ENCODE peak calls at places on chromosomes 7 and 10, in five cellular contexts. O, A, J, V and T are unnamed samples.

GRCh38 chr7:150465414-150465813 is 15.0 kb downstream of the GIMAP8 start:
- DNase-seq in A (no peak), V (no peak), O (no peak), J (no peak), T (no peak)

GRCh38 chr7:2060701-2061100 is 172.0 kb downstream of the MAD1L1 start:
- DNase-seq in A (no peak), V (no peak), O (peak), J (no peak), T (no peak)

GRCh38 chr7:65976659-65977196 is 5.3 kb downstream of the GUSB start:
- DNase-seq in A (no peak), O (no peak), J (no peak), V (no peak), T (no peak)

GRCh38 chr7:4837041-4837813 is 24.6 kb downstream of the PAPOLB start:
- DNase-seq in J (no peak), O (no peak), A (peak), V (no peak), T (no peak)

GRCh38 chr7:68691261-68692216 is 906.7 kb upstream of the AUTS2 start:
- DNase-seq in J (no peak), A (no peak), O (peak), V (no peak), T (no peak)

GRCh38 chr7:107999814-108000560 is 3.0 kb downstream of the LAMB1 start:
- DNase-seq in J (no peak), O (no peak), A (no peak), V (no peak), T (no peak)

GRCh38 chr10:131977323-131978096 is 4.2 kb downstream of the BNIP3 start:
- DNase-seq in A (no peak), V (no peak), O (no peak), J (no peak), T (no peak)

GRCh38 chr7:41861642-41862041 is 158.8 kb upstream of the INHBA start:
- DNase-seq in V (no peak), A (no peak), O (no peak), J (no peak), T (no peak)

GRCh38 chr10:123896217-123896927 is 4.8 kb upstream of the CPXM2 start:
- DNase-seq in V (no peak), O (no peak), A (no peak), J (no peak), T (no peak)

GRCh38 chr10:3852147-3852904 is 67.3 kb upstream of the KLF6 start:
- DNase-seq in A (no peak), V (peak), O (peak), J (no peak), T (no peak)

GRCh38 chr10:4353059-4353655 is 472.9 kb upstream of the AKR1E2 start:
- DNase-seq in J (no peak), V (no peak), A (no peak), O (no peak), T (no peak)

GRCh38 chr10:83572036-83572435 is 567.3 kb upstream of the GHITM start:
- DNase-seq in J (no peak), O (no peak), A (no peak), V (no peak), T (no peak)

GRCh38 chr7:28144266-28144665 is 36.3 kb downstream of the JAZF1 start:
- DNase-seq in V (no peak), O (no peak), J (peak), A (peak), T (no peak)

GRCh38 chr7:27400168-27400567 is 157.6 kb downstream of the EVX1 start:
- DNase-seq in O (no peak), J (no peak), A (no peak), V (no peak), T (no peak)

GRCh38 chr10:4663162-4663992 is 162.6 kb upstream of the AKR1E2 start:
- DNase-seq in A (no peak), V (peak), O (peak), J (peak), T (peak)

GRCh38 chr10:65611592-65611991 is 1314.2 kb upstream of the LRRTM3 start:
- DNase-seq in V (peak), J (no peak), O (peak), A (no peak), T (no peak)

GRCh38 chr7:19023477-19023876 is 94.0 kb downstream of the TWIST1 start:
- DNase-seq in O (no peak), A (peak), V (no peak), J (no peak), T (no peak)

GRCh38 chr7:41912426-41912825 is 209.5 kb upstream of the INHBA start:
- DNase-seq in A (no peak), V (no peak), J (no peak), O (no peak), T (no peak)

GRCh38 chr10:99535764-99536399 is 3.1 kb downstream of the NKX2-3 start:
- DNase-seq in V (no peak), J (no peak), O (no peak), A (peak), T (no peak)

GRCh38 chr10:124175701-124176100 is 82.3 kb upstream of the CHST15 start:
- DNase-seq in O (no peak), J (no peak), V (no peak), A (no peak), T (no peak)

GRCh38 chr7:117941138-117941810 is 68.0 kb upstream of the CTTNBP2 start:
- DNase-seq in O (no peak), A (no peak), J (no peak), V (no peak), T (no peak)

GRCh38 chr10:50625663-50626062 is 1.9 kb upstream of the SGMS1 start:
- DNase-seq in J (no peak), O (peak), V (no peak), A (peak), T (no peak)

GRCh38 chr7:153017197-153017596 is 257.6 kb downstream of the ACTR3B start:
- DNase-seq in O (no peak), V (no peak), J (no peak), A (peak), T (no peak)